ENCODE peak calls at places on chromosomes 13 and 19, in five cellular contexts. X, V, A, F and I are unnamed samples.

GRCh38 chr13:51804295-51805172 is 571 bp upstream of the DHRS12 start:
- DNase-seq in X (peak; percentile 75), V (no peak), A (peak; percentile 64), F (peak; percentile 15), I (peak; percentile 48)

GRCh38 chr13:33140161-33140560 is 123.9 kb downstream of the KL start:
- DNase-seq in X (no peak), V (no peak), A (no peak), F (no peak), I (no peak)

GRCh38 chr19:18310966-18311365 is 11.9 kb downstream of the LSM4 start:
- DNase-seq in X (no peak), V (no peak), A (no peak), F (no peak), I (no peak)

GRCh38 chr13:37403776-37404497 is 194.6 kb downstream of the POSTN start:
- DNase-seq in X (no peak), V (no peak), A (no peak), F (no peak), I (no peak)

GRCh38 chr19:923551-924211 is 2.2 kb upstream of the ARID3A start:
- DNase-seq in X (no peak), V (no peak), A (no peak), F (no peak), I (no peak)

GRCh38 chr13:104984296-104984818 is 1551.1 kb downstream of the EFNB2 start:
- DNase-seq in X (peak; percentile 64), V (peak; percentile 8), A (no peak), F (no peak), I (peak; percentile 21)

GRCh38 chr13:41900918-41901317 is 60.0 kb downstream of the VWA8 start:
- DNase-seq in X (no peak), V (peak; percentile 4), A (no peak), F (no peak), I (no peak)

GRCh38 chr13:21813844-21814243 is 143.0 kb downstream of the FGF9 start:
- DNase-seq in X (no peak), V (no peak), A (no peak), F (no peak), I (no peak)

GRCh38 chr19:10863107-10863700 is 8.1 kb upstream of the CARM1 start:
- DNase-seq in X (no peak), V (peak; percentile 32), A (peak; percentile 41), F (peak; percentile 68), I (no peak)

GRCh38 chr19:49856574-49857021 is 5.6 kb downstream of the PTOV1 start:
- DNase-seq in X (no peak), V (no peak), A (peak; percentile 27), F (no peak), I (no peak)

DNA sequence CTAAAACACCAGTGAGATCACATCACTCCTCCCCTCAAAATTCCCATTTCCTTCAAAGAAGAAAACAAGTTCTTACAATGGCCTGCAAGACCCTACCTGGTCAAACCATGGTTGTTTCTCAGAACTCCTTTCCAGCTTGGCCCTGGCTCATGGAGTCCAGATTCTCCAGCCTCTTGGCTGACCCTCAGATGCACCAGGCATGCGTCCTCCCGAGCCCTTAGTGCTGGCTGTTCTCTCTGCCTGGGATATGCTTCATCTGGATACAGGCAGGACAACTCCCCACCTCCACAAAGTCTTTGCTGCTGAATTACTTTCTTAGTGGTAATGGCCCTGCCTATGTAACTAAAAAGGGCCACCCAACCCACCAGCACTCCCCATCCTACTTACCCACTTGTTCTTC is 94.3 kb downstream of the MBNL2 start:
- DNase-seq in X (no peak), V (no peak), A (no peak), F (no peak), I (no peak)
- H3K4me1 ChIP-seq in X (no peaks in the 10 kb centered on the region), V (no peaks in the 10 kb centered on the region), A (peaks cover 30% of the 10 kb centered on the region), F (no peaks in the 10 kb centered on the region), I (no peaks in the 10 kb centered on the region)

GRCh38 chr13:24683370-24683769 is 3.2 kb downstream of the ATP12A start:
- DNase-seq in X (no peak), V (no peak), A (no peak), F (no peak), I (no peak)

GRCh38 chr13:24683833-24684599 is 3.8 kb downstream of the ATP12A start:
- DNase-seq in X (no peak), V (peak; percentile 52), A (no peak), F (peak; percentile 59), I (peak; percentile 59)

GRCh38 chr13:24682353-24682752 is 2.1 kb downstream of the ATP12A start:
- DNase-seq in X (no peak), V (no peak), A (no peak), F (no peak), I (no peak)

GRCh38 chr13:24685314-24685713 is 5.1 kb downstream of the ATP12A start:
- DNase-seq in X (no peak), V (no peak), A (no peak), F (no peak), I (no peak)

DNA sequence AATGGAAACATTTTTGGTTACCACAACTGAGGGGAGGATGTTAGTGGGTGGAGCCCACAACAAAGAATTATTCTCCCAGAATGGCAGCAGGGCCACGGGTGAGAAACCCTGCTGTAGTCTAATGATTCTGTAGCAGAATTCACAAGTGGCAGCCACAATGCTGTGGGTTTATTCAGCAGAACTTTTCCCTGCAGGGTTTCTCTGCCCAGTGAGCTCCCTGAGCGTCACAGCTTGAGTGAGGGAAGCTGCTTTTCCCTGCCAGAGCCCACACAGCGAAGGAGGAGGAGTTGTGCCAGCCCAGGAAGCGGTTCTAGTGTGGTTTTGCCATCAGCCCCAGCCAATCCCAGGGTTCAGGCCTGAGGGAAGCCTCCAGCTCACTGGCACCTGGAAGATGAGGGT is 4.4 kb downstream of the ATP12A start:
- DNase-seq in X (no peak), V (no peak), A (no peak), F (no peak), I (no peak)
- TF ChIP-seq CTCF in X (no peak), V (no peak), A (no peak), F (no peak), I (no peak)

GRCh38 chr19:4971816-4972495 is 3.0 kb downstream of the KDM4B start:
- DNase-seq in X (no peak), V (no peak), A (peak; percentile 40), F (no peak), I (no peak)
- H3K4me1 ChIP-seq in X (no peaks in the 10 kb centered on the region), V (peaks cover 48% of the 10 kb centered on the region), A (peaks cover 21% of the 10 kb centered on the region), F (peaks cover 20% of the 10 kb centered on the region), I (peaks cover 82% of the 10 kb centered on the region)

GRCh38 chr13:106036870-106037269 is 498.6 kb downstream of the EFNB2 start:
- DNase-seq in X (no peak), V (peak; percentile 5), A (no peak), F (no peak), I (no peak)
- TF ChIP-seq CTCF in X (no peak), V (peak; percentile 23), A (no peak), F (no peak), I (no peak)

GRCh38 chr19:2044709-2045500 is 6.1 kb downstream of the MKNK2 start:
- DNase-seq in X (no peak), V (no peak), A (peak; percentile 27), F (no peak), I (no peak)
- H3K4me1 ChIP-seq in X (peaks cover 2% of the 10 kb centered on the region), V (peaks cover 24% of the 10 kb centered on the region), A (peaks cover 31% of the 10 kb centered on the region), F (peaks cover 29% of the 10 kb centered on the region), I (no peaks in the 10 kb centered on the region)

GRCh38 chr19:36061367-36061766 is 6.7 kb downstream of the WDR62 start:
- DNase-seq in X (no peak), V (no peak), A (no peak), F (no peak), I (no peak)

GRCh38 chr19:36059180-36059910 is 4.6 kb downstream of the WDR62 start:
- DNase-seq in X (no peak), V (no peak), A (no peak), F (no peak), I (no peak)

GRCh38 chr19:36064829-36065228 is 10.1 kb downstream of the WDR62 start:
- DNase-seq in X (no peak), V (no peak), A (no peak), F (no peak), I (no peak)

GRCh38 chr19:36058481-36059179 is 3.9 kb downstream of the WDR62 start:
- DNase-seq in X (no peak), V (no peak), A (no peak), F (no peak), I (no peak)

GRCh38 chr19:36060430-36060829 is 5.7 kb downstream of the WDR62 start:
- DNase-seq in X (no peak), V (peak; percentile 42), A (no peak), F (peak; percentile 52), I (peak; percentile 53)
- TF ChIP-seq CTCF in X (no peak), V (peak; percentile 60), A (no peak), F (peak; percentile 72), I (peak; percentile 65)

GRCh38 chr19:13163609-13164364 is 13.6 kb downstream of the IER2 start:
- DNase-seq in X (peak; percentile 90), V (peak; percentile 93), A (peak; percentile 84), F (peak; percentile 92), I (peak; percentile 47)

GRCh38 chr19:13169769-13170168 is 19.6 kb downstream of the IER2 start:
- DNase-seq in X (no peak), V (peak; percentile 99), A (no peak), F (no peak), I (no peak)

GRCh38 chr19:13164370-13165090 is 14.3 kb downstream of the IER2 start:
- DNase-seq in X (peak; percentile 77), V (peak; percentile 75), A (peak; percentile 54), F (peak; percentile 76), I (no peak)

GRCh38 chr19:13162749-13163608 is 12.8 kb downstream of the IER2 start:
- DNase-seq in X (peak; percentile 99), V (peak; percentile 100), A (peak; percentile 98), F (peak; percentile 99), I (peak; percentile 91)

DNA sequence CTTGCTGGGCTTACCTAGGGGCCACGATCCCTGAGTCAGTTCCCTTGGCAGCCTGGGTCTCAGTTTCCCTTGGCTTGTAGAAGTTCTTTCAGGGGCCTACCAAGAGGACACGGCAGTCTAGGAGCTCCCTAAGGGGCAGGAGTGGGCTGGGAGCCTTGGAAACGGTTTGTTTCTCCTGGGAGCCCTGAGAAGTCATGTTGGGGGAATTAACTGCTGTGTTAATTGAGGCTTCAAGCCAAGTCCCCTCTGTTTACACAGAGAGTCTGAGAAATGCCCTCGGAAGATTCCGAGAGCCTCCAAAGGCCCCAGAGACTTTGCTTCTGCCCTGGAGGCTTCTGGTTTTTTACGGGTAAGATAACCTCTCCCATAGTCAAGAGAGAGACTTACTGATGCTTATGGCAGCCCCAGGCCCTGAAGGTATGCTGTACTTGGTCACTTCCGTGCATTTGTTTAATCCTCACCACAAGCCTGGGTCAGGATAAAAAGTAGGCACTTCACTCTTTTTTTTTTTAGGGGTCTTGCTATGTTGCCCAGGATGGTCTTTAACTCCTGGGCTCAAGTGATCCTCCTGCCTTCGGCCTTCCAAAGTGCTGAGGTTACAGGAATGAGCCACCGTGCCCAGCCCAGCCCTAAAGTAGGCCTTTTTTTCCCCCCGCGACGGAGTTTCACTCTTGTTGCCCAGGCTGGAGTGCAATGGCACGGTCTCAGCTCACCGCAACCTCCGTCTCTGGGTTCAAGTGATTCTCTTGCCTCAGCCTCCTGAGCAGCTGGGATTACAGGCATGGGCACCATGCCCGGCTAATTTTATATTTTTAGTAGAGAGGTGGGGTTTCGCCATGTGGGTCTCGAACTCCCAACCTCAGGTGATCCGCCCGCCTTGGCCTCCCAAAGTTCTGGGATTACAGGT is 15.1 kb downstream of the IER2 start:
- DNase-seq in X (no peak), V (peak; percentile 75), A (no peak), F (peak; percentile 28), I (no peak)
- H3K4me1 ChIP-seq in X (no peaks in the 10 kb centered on the region), V (peaks cover 89% of the 10 kb centered on the region), A (peaks cover 7% of the 10 kb centered on the region), F (peaks cover 35% of the 10 kb centered on the region), I (peaks cover 55% of the 10 kb centered on the region)

GRCh38 chr19:27775395-27775794 is 1437.6 kb downstream of the UQCRFS1 start:
- DNase-seq in X (no peak), V (no peak), A (no peak), F (peak; percentile 11), I (no peak)
- TF ChIP-seq CTCF in X (no peak), V (no peak), A (no peak), F (no peak), I (no peak)

GRCh38 chr19:31331536-31331935 is 17.7 kb downstream of the TSHZ3 start:
- DNase-seq in X (peak; percentile 64), V (no peak), A (peak; percentile 10), F (no peak), I (no peak)
- H3K4me1 ChIP-seq in X (no peaks in the 10 kb centered on the region), V (no peaks in the 10 kb centered on the region), A (peaks cover 30% of the 10 kb centered on the region), F (no peaks in the 10 kb centered on the region), I (peaks cover 6% of the 10 kb centered on the region)